ENCODE peak calls at places on chromosomes 16 and 17, in nine cellular contexts. J is ovary, C is AG04450, O is heart right ventricle, T is tibial artery, B is lung, R is A549, X is cardiac muscle cell, H is neural progenitor cell. Y is an unnamed sample.

GRCh38 chr16:70695351-70696070 is 9.7 kb upstream of the MTSS2 start:
- DNase-seq in X (no peak), O (peak; percentile 64), C (no peak), R (peak; percentile 56), H (peak; percentile 40), J (no peak), B (peak; percentile 62), T (no peak), Y (no peak)

GRCh38 chr17:82272495-82273326 is 789 bp downstream of the CSNK1D start:
- DNase-seq in H (peak; percentile 63), C (no peak), X (no peak), O (peak; percentile 59), R (peak; percentile 59), J (peak; percentile 72), B (peak; percentile 51), T (peak; percentile 76), Y (no peak)

GRCh38 chr16:70614208-70614951 is 32.0 kb upstream of the IL34 start:
- DNase-seq in X (peak; percentile 22), R (no peak), C (no peak), J (no peak), B (no peak), T (no peak), O (no peak), H (no peak), Y (no peak)

GRCh38 chr17:45828171-45829133 is 16.2 kb upstream of the SPPL2C start:
- DNase-seq in T (no peak), O (no peak), J (no peak), X (no peak), B (no peak), C (no peak), R (no peak), H (no peak), Y (no peak)

GRCh38 chr17:13544292-13544691 is 57.4 kb downstream of the HS3ST3A1 start:
- DNase-seq in T (no peak), B (peak; percentile 59), O (no peak), J (peak; percentile 53), H (no peak), X (peak; percentile 96), C (peak; percentile 93), R (no peak), Y (peak; percentile 97)

GRCh38 chr17:27457731-27458523 is 1.7 kb downstream of the KSR1 start:
- DNase-seq in T (no peak), X (peak; percentile 50), B (no peak), O (no peak), J (no peak), H (peak; percentile 70), R (peak; percentile 44), C (no peak), Y (no peak)

GRCh38 chr17:16044484-16044883 is 44.9 kb downstream of the TTC19 start:
- DNase-seq in J (no peak), B (no peak), O (no peak), H (no peak), R (no peak), T (no peak), C (no peak), X (no peak), Y (no peak)

GRCh38 chr17:74833501-74834361 is 26.0 kb downstream of the GRIN2C start:
- DNase-seq in R (no peak), H (peak; percentile 71), T (peak; percentile 71), B (peak; percentile 37), X (no peak), J (no peak), O (no peak), C (no peak), Y (peak; percentile 22)

GRCh38 chr17:521561-522325 is 169.1 kb upstream of the RPH3AL start:
- DNase-seq in X (no peak), C (no peak), J (no peak), R (no peak), O (no peak), B (no peak), H (no peak), T (no peak), Y (peak; percentile 25)

GRCh38 chr17:2250140-2251095 is 53.2 kb downstream of the SMG6 start:
- DNase-seq in R (no peak), B (no peak), C (no peak), T (no peak), O (no peak), X (peak; percentile 59), H (no peak), J (no peak), Y (no peak)

GRCh38 chr17:64331946-64332493 is 58.6 kb downstream of the PECAM1 start:
- DNase-seq in H (no peak), O (peak; percentile 84), B (peak; percentile 73), X (peak; percentile 82), T (peak; percentile 82), R (no peak), C (no peak), J (peak; percentile 59), Y (peak; percentile 5)

GRCh38 chr17:4130715-4131114 is 12.1 kb downstream of the ZZEF1 start:
- DNase-seq in R (no peak), X (no peak), H (no peak), B (peak; percentile 31), J (no peak), O (peak; percentile 17), T (peak; percentile 41), C (no peak), Y (no peak)

GRCh38 chr17:32143525-32143865 is 1.2 kb downstream of the RHOT1 start:
- DNase-seq in H (no peak), B (no peak), R (no peak), J (no peak), O (no peak), C (no peak), X (no peak), T (no peak), Y (no peak)

GRCh38 chr16:27405546-27406451 is 3.8 kb downstream of the IL21R start:
- DNase-seq in H (no peak), B (no peak), C (no peak), X (peak; percentile 29), T (no peak), J (no peak), O (no peak), R (no peak), Y (no peak)

GRCh38 chr17:63455417-63455816 is 9.3 kb upstream of the CYB561 start:
- DNase-seq in C (no peak), B (no peak), X (no peak), J (no peak), R (no peak), T (no peak), H (no peak), O (no peak), Y (no peak)

GRCh38 chr17:75404739-75405364 is 626 bp downstream of the GRB2 start:
- DNase-seq in X (peak; percentile 20), O (peak; percentile 17), J (peak; percentile 49), B (peak; percentile 44), H (peak; percentile 68), T (peak; percentile 75), C (no peak), R (peak; percentile 58), Y (no peak)

GRCh38 chr16:62208934-62209333 is 172.7 kb upstream of the CDH8 start:
- DNase-seq in B (no peak), X (no peak), T (no peak), O (no peak), H (no peak), C (no peak), R (no peak), J (no peak), Y (no peak)

GRCh38 chr17:78774956-78775571 is 7.0 kb downstream of the CYTH1 start:
- DNase-seq in T (no peak), R (no peak), H (no peak), O (no peak), B (no peak), J (no peak), C (no peak), X (no peak), Y (no peak)
- H3K4me3 ChIP-seq in T (no peak overlapping the region), R (no peak overlapping the region), H (no peak overlapping the region), O (no peak overlapping the region), B (no peak overlapping the region), J (no peak overlapping the region), C (no peak overlapping the region), X (no peak overlapping the region), Y (no peak overlapping the region)

DNA sequence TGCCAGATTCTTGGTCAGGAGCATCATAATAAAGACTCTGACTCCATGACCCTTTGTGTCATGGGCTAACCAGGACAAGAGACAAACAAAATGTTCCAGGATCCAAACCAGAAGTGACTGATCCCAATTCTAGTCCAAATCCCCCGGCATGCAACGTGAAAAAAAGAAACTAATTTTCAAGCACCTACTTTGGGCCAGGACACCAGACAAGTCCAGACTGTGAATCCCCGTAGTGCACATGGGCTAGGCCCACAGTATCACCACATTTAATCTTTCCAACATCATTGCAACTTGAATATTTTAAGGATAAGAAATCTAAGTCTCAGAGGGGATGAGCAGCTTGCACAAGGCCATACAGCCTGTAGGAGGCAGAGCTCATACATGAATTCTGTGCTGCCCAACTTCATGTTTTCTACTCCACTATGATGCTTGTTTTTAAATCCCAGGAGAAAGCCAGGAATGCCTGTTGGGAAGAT is 365.7 kb downstream of the NPIPA8 start:
- DNase-seq in O (no peak), C (no peak), J (no peak), X (no peak), H (no peak), B (no peak), R (no peak), T (peak; percentile 69), Y (no peak)
- TF ChIP-seq CTCF in O (no peak), C (no peak), J (no peak), X (no peak), H (peak; percentile 26), B (peak; percentile 3), R (no peak), T (no peak), Y (no peak)

GRCh38 chr16:69089091-69089912 is 16.2 kb upstream of the HAS3 start:
- DNase-seq in R (no peak), T (no peak), X (no peak), C (no peak), H (peak; percentile 59), B (no peak), O (no peak), J (no peak), Y (peak; percentile 10)
- H3K27ac ChIP-seq in R (peak overlapping the region; percentile 55), T (no peak overlapping the region), X (no peak overlapping the region), C (no peak overlapping the region), H (no peak overlapping the region), B (no peak overlapping the region), O (no peak overlapping the region), J (no peak overlapping the region), Y (no peak overlapping the region)

GRCh38 chr16:87954826-87955225 is 3.6 kb downstream of the BANP start:
- DNase-seq in T (no peak), J (no peak), H (no peak), O (no peak), X (no peak), C (no peak), B (no peak), R (no peak), Y (no peak)

GRCh38 chr16:87956771-87957279 is 5.6 kb downstream of the BANP start:
- DNase-seq in X (peak; percentile 72), C (no peak), T (no peak), H (no peak), J (no peak), R (peak; percentile 32), B (no peak), O (no peak), Y (peak; percentile 40)

GRCh38 chr16:87957296-87958069 is 6.2 kb downstream of the BANP start:
- DNase-seq in J (no peak), R (no peak), B (no peak), T (no peak), O (no peak), X (no peak), C (no peak), H (no peak), Y (no peak)

GRCh38 chr16:87955302-87956168 is 4.3 kb downstream of the BANP start:
- DNase-seq in J (no peak), X (no peak), T (no peak), O (no peak), R (no peak), B (no peak), H (no peak), C (no peak), Y (peak; percentile 20)

GRCh38 chr16:87956169-87956770 is 5.0 kb downstream of the BANP start:
- DNase-seq in J (no peak), O (peak; percentile 66), R (no peak), T (peak; percentile 68), C (no peak), H (peak; percentile 65), X (peak; percentile 62), B (no peak), Y (peak; percentile 45)
- H3K4me3 ChIP-seq in J (no peak overlapping the region), O (peak overlapping the region; percentile 4), R (no peak overlapping the region), T (peak overlapping the region; percentile 13), C (peak overlapping the region; percentile 1), H (peak overlapping the region; percentile 16), X (no peak overlapping the region), B (no peak overlapping the region), Y (no peak overlapping the region)

Y was measured in brain microvascular endothelial cell.